ENCODE peak calls at places on chromosomes 5 and 9, in eight cellular contexts. X, I, S, Y, Z, C, D and W are unnamed samples.

GRCh38 chr9:129270903-129271431 is 92.9 kb upstream of the IER5L start:
- DNase-seq in C (peak), X (no peak), Z (no peak), S (peak), D (no peak), Y (no peak), I (no peak), W (peak)

GRCh38 chr5:128252794-128253193 is 169.2 kb downstream of the SLC12A2 start:
- DNase-seq in D (no peak), Y (no peak), X (no peak), C (no peak), Z (no peak), I (no peak), S (no peak), W (no peak)

GRCh38 chr5:159337291-159337974 is 7.1 kb upstream of the IL12B start:
- DNase-seq in Y (no peak), S (no peak), C (peak), I (no peak), D (no peak), X (no peak), Z (no peak), W (peak)

GRCh38 chr5:35518104-35518503 is 99.6 kb upstream of the SPEF2 start:
- DNase-seq in Y (no peak), Z (no peak), C (no peak), I (no peak), X (no peak), D (no peak), S (no peak), W (no peak)

GRCh38 chr5:40385544-40385943 is 294.2 kb upstream of the PTGER4 start:
- DNase-seq in C (no peak), X (no peak), D (no peak), Z (no peak), Y (no peak), S (no peak), I (no peak), W (no peak)

GRCh38 chr9:116395409-116396037 is 241.9 kb downstream of the PAPPA start:
- DNase-seq in X (no peak), C (no peak), Z (no peak), D (no peak), I (no peak), Y (no peak), S (no peak), W (no peak)

GRCh38 chr5:179762781-179763176 is 30.2 kb downstream of the MAML1 start:
- DNase-seq in C (no peak), I (no peak), D (no peak), S (no peak), Z (no peak), X (no peak), Y (no peak), W (no peak)

GRCh38 chr5:86875539-86875938 is 257.8 kb downstream of the COX7C start:
- DNase-seq in D (no peak), S (no peak), Y (no peak), Z (no peak), I (no peak), C (no peak), X (no peak), W (no peak)

GRCh38 chr5:103424008-103424407 is 138.6 kb downstream of the NUDT12 start:
- DNase-seq in Z (no peak), Y (no peak), X (no peak), D (no peak), I (no peak), S (no peak), C (no peak), W (no peak)

GRCh38 chr5:124729687-124730359 is 16.6 kb downstream of the ZNF608 start:
- DNase-seq in X (no peak), D (no peak), I (no peak), Y (no peak), S (no peak), C (no peak), Z (no peak), W (no peak)

GRCh38 chr5:102638912-102639652 is 116.0 kb upstream of the PAM start:
- DNase-seq in C (no peak), Z (no peak), Y (no peak), X (no peak), S (no peak), D (no peak), I (no peak), W (no peak)

GRCh38 chr5:179370490-179371122 is 25.3 kb upstream of the ADAMTS2 start:
- DNase-seq in Z (no peak), Y (no peak), I (no peak), D (no peak), S (no peak), C (no peak), X (no peak), W (no peak)

GRCh38 chr9:2335260-2335659 is 286.3 kb upstream of the VLDLR start:
- DNase-seq in I (no peak), D (no peak), X (peak), S (no peak), Z (no peak), C (no peak), Y (no peak), W (no peak)

GRCh38 chr5:60352992-60353391 is 347.0 kb downstream of the DEPDC1B start:
- DNase-seq in Z (no peak), I (no peak), C (no peak), S (no peak), D (no peak), X (no peak), Y (no peak), W (no peak)

GRCh38 chr9:78289474-78289873 is 7.5 kb upstream of the PSAT1 start:
- DNase-seq in S (no peak), Y (no peak), I (no peak), Z (no peak), X (no peak), C (no peak), D (no peak), W (no peak)

GRCh38 chr5:10628601-10629000 is 64.7 kb downstream of the ANKRD33B start:
- DNase-seq in S (no peak), C (no peak), Z (no peak), D (no peak), X (no peak), I (no peak), Y (no peak), W (no peak)

GRCh38 chr5:17373406-17374110 is 124.5 kb upstream of the TAF11L2 start:
- DNase-seq in D (no peak), I (no peak), Y (peak), C (no peak), X (no peak), S (no peak), Z (no peak), W (no peak)

GRCh38 chr5:146595088-146595487 is 79.1 kb upstream of the GPR151 start:
- DNase-seq in I (no peak), S (no peak), X (no peak), Y (no peak), Z (no peak), D (no peak), C (no peak), W (no peak)

GRCh38 chr5:107861565-107861964 is 190.8 kb upstream of the EFNA5 start:
- DNase-seq in D (no peak), X (no peak), I (no peak), C (no peak), Z (no peak), S (no peak), Y (no peak), W (no peak)

GRCh38 chr5:78467744-78468357 is 107.4 kb downstream of the SCAMP1 start:
- DNase-seq in D (no peak), X (peak), I (no peak), C (no peak), Y (no peak), Z (no peak), S (peak), W (no peak)